ENCODE peak calls at places on chromosomes 1 and 21, in six cellular contexts. G is stomach, J is uterus, V is esophagus squamous epithelium, B is breast epithelium, N is tibial nerve. I is an unnamed sample. For H3K4me1, the result is how much of the 10 kb centered on the place peaks cover.

GRCh38 chr1:205370780-205371179 is 14.1 kb upstream of the KLHDC8A start:
- DNase-seq in N (no peak), G (peak), B (no peak), V (no peak), J (no peak), I (no peak)

GRCh38 chr1:30353637-30354036 is 369.7 kb downstream of the MATN1 start:
- DNase-seq in N (no peak), B (no peak), V (no peak), G (no peak), J (no peak), I (no peak)

GRCh38 chr1:228963795-228964177 is 228.5 kb downstream of the RHOU start:
- DNase-seq in J (peak), G (no peak), V (no peak), N (no peak), B (no peak), I (no peak)

GRCh38 chr1:169958987-169959386 is 65.3 kb upstream of the SCYL3 start:
- DNase-seq in J (no peak), V (no peak), G (no peak), N (no peak), B (no peak), I (no peak)

GRCh38 chr1:19861034-19861433 is 21.2 kb upstream of the OTUD3 start:
- DNase-seq in N (no peak), V (no peak), B (no peak), J (peak), G (no peak), I (no peak)

GRCh38 chr1:53944469-53945182 is 873 bp downstream of the IFT25 start:
- DNase-seq in V (no peak), G (no peak), J (no peak), B (no peak), N (no peak), I (no peak)

GRCh38 chr1:79161077-79161476 is 154.5 kb upstream of the ADGRL4 start:
- DNase-seq in B (no peak), V (no peak), N (no peak), J (no peak), G (no peak), I (no peak)

GRCh38 chr1:14242145-14242544 is 356.3 kb upstream of the KAZN start:
- DNase-seq in B (no peak), J (peak), V (no peak), N (peak), G (no peak), I (no peak)

GRCh38 chr1:216742625-216743024 is 19.4 kb upstream of the ESRRG start:
- DNase-seq in V (no peak), B (no peak), J (no peak), G (no peak), N (no peak), I (no peak)

GRCh38 chr1:94092210-94092613 is 28.7 kb downstream of the ABCA4 start:
- DNase-seq in G (no peak), B (no peak), N (no peak), V (no peak), J (no peak), I (no peak)

GRCh38 chr1:12230549-12231275 is 882 bp downstream of the VPS13D start:
- DNase-seq in G (peak), B (no peak), V (no peak), J (peak), N (no peak), I (peak)

GRCh38 chr1:171919891-171920887 is 78.9 kb downstream of the DNM3 start:
- DNase-seq in J (no peak), V (no peak), G (no peak), B (no peak), N (no peak), I (no peak)

GRCh38 chr1:156608981-156609380 is 7.7 kb upstream of the GPATCH4 start:
- DNase-seq in V (no peak), J (no peak), N (no peak), B (no peak), G (peak), I (no peak)

GRCh38 chr1:44806704-44807363 is at the start of gene DYNLT4:
- DNase-seq in B (no peak), G (no peak), N (no peak), V (no peak), J (no peak), I (peak)

DNA sequence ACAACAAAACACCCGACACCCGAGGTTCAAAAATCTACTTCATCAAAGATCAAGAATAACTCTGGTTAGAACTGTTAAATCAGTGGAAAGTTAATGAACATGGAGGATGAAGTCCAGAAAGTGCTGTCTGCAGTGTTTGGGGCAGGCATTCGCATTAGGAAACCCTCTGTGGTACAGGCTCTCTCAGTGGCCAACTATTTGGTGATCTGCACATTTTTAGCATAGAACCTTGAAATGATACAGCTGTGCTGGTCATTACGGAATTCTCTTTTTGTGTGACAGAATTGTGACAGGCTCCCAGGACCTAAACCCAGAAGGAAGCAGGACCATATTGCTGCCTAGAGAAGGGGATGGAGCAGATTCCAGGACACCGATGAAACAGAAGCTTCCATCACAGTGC is 89.0 kb downstream of the SLC45A1 start:
- DNase-seq in G (no peak), J (no peak), V (no peak), N (no peak), B (no peak), I (no peak)
- H3K27ac ChIP-seq in G (peak), J (peak), V (peak), N (peak), B (peak), I (no peak)

GRCh38 chr21:35206141-35207125 is 157.3 kb upstream of the RUNX1 start:
- DNase-seq in G (peak), J (no peak), B (peak), V (no peak), N (no peak), I (no peak)
- TF ChIP-seq POLR2A in G (no peak), J (no peak), B (no peak), V (no peak), N (no peak), I (no peak)

GRCh38 chr1:81808760-81809159 is 8.0 kb downstream of the ADGRL2 start:
- DNase-seq in N (no peak), G (no peak), B (no peak), V (no peak), J (no peak), I (no peak)

GRCh38 chr1:81813691-81814090 is 13.0 kb downstream of the ADGRL2 start:
- DNase-seq in J (no peak), B (no peak), G (no peak), V (no peak), N (no peak), I (no peak)

GRCh38 chr1:81812712-81813111 is 12.0 kb downstream of the ADGRL2 start:
- DNase-seq in B (no peak), G (no peak), J (no peak), N (no peak), V (no peak), I (no peak)

GRCh38 chr1:81809808-81810207 is 9.1 kb downstream of the ADGRL2 start:
- DNase-seq in V (no peak), J (no peak), G (no peak), N (no peak), B (no peak), I (no peak)

DNA sequence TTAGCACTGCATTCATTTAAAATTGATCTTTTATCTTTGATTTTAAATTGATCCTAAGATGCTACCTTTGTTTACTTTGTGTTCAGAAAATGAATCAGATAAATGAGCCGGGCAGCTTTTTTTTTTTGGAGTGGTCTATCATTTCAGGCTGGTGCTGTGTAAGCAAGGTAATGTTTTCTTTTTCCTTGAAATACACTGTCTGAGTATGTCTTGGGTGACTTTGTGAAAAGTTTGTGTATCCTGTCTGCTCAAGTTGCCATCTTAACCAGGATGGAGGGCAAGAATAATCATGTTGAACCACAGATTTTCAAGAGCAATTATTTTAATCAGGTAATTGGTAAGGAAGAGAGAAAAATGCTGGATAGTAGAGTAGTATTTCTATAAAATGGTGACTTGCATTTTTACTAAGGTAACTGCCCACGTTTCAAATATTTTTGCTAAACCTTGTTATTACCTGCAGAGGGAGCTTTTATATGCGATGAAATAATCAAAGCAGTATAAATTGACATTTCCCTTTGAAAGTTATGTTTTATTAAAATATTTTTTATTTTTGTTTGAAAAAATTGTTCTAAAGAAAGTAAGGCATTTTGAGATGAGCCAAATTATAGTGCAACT is 11.1 kb downstream of the ADGRL2 start:
- DNase-seq in V (no peak), B (no peak), G (no peak), N (no peak), J (no peak), I (no peak)
- H3K4me1 ChIP-seq in V (under half), B (under half), G (under half), N (under half), J (under half), I (half or more)

GRCh38 chr1:108609483-108610066 is 49.7 kb downstream of the EEIG2 start:
- DNase-seq in N (no peak), G (no peak), V (no peak), B (peak), J (peak), I (no peak)
- H3K27ac ChIP-seq in N (peak), G (no peak), V (no peak), B (peak), J (peak), I (no peak)

I was measured in right lobe of liver.